ENCODE peak calls at places on chromosomes 5 and 9, in four cellular contexts. P is cardiac fibroblast, G is A172, E is LoVo. S is an unnamed sample.

GRCh38 chr9:133787749-133788015 is 49.5 kb upstream of the SARDH start:
- DNase-seq in P (peak; percentile 36), G (peak; percentile 26), E (no peak), S (peak; percentile 36)

GRCh38 chr9:38284768-38285080 is 107.8 kb upstream of the ALDH1B1 start:
- DNase-seq in P (no peak), G (no peak), E (no peak), S (no peak)

GRCh38 chr9:129270205-129270604 is 92.1 kb upstream of the IER5L start:
- DNase-seq in P (no peak), G (no peak), E (no peak), S (no peak)

GRCh38 chr5:62778327-62779009 is 199.8 kb downstream of the LRRC70 start:
- DNase-seq in P (no peak), G (no peak), E (no peak), S (no peak)

GRCh38 chr5:84242286-84242685 is 142.4 kb downstream of the EDIL3 start:
- DNase-seq in P (peak; percentile 82), G (peak; percentile 8), E (no peak), S (peak; percentile 80)

GRCh38 chr9:2344436-2344835 is 277.2 kb upstream of the VLDLR start:
- DNase-seq in P (no peak), G (no peak), E (no peak), S (no peak)

GRCh38 chr5:173781826-173782670 is 106.1 kb upstream of the CPEB4 start:
- DNase-seq in P (peak; percentile 94), G (peak; percentile 97), E (no peak), S (peak; percentile 91)

GRCh38 chr9:131398204-131398603 is 4.3 kb downstream of the PRRC2B start:
- DNase-seq in P (no peak), G (no peak), E (no peak), S (no peak)

GRCh38 chr9:13529321-13530104 is 250.0 kb upstream of the MPDZ start:
- DNase-seq in P (no peak), G (no peak), E (no peak), S (no peak)

GRCh38 chr5:44952376-44952775 is 143.6 kb downstream of the MRPS30 start:
- DNase-seq in P (peak; percentile 12), G (peak; percentile 57), E (peak; percentile 38), S (peak; percentile 44)

S was measured in astrocyte of the spinal cord.